ENCODE peak calls at places on chromosomes 5 and 9, in ten cellular contexts. One of them, this sample, is unnamed.

GRCh38 chr5:117487556-117487955 is 912.9 kb upstream of the SEMA6A start:
- DNase-seq in gastrocnemius medialis: no peak
- DNase-seq in heart left ventricle: no peak
- DNase-seq in mucosa of descending colon: no peak
- DNase-seq in cardiac muscle cell: no peak
- DNase-seq in BE2C: no peak
- DNase-seq in brain microvascular endothelial cell: no peak
- DNase-seq in fibroblast of pulmonary artery: no peak
- DNase-seq in astrocyte: no peak
- DNase-seq in H1: no peak
- DNase-seq in this sample: no peak

GRCh38 chr5:3269400-3270169 is 326.0 kb upstream of the IRX1 start:
- DNase-seq in gastrocnemius medialis: no peak
- DNase-seq in heart left ventricle: no peak
- DNase-seq in mucosa of descending colon: no peak
- DNase-seq in cardiac muscle cell: no peak
- DNase-seq in BE2C: no peak
- DNase-seq in brain microvascular endothelial cell: no peak
- DNase-seq in fibroblast of pulmonary artery: no peak
- DNase-seq in astrocyte: no peak
- DNase-seq in H1: no peak
- DNase-seq in this sample: no peak

GRCh38 chr5:78649220-78649700 is 688 bp upstream of the LHFPL2 start:
- DNase-seq in gastrocnemius medialis: no peak
- DNase-seq in heart left ventricle: no peak
- DNase-seq in mucosa of descending colon: no peak
- DNase-seq in cardiac muscle cell: peak
- DNase-seq in BE2C: no peak
- DNase-seq in brain microvascular endothelial cell: peak
- DNase-seq in fibroblast of pulmonary artery: no peak
- DNase-seq in astrocyte: no peak
- DNase-seq in H1: no peak
- DNase-seq in this sample: no peak

GRCh38 chr5:44542470-44542869 is 153.2 kb upstream of the FGF10 start:
- DNase-seq in gastrocnemius medialis: no peak
- DNase-seq in heart left ventricle: no peak
- DNase-seq in mucosa of descending colon: no peak
- DNase-seq in cardiac muscle cell: no peak
- DNase-seq in BE2C: no peak
- DNase-seq in brain microvascular endothelial cell: no peak
- DNase-seq in fibroblast of pulmonary artery: no peak
- DNase-seq in astrocyte: peak
- DNase-seq in H1: no peak
- DNase-seq in this sample: no peak

GRCh38 chr9:94920439-94920951 is 194.0 kb downstream of the AOPEP start:
- DNase-seq in gastrocnemius medialis: peak
- DNase-seq in heart left ventricle: peak
- DNase-seq in mucosa of descending colon: peak
- DNase-seq in cardiac muscle cell: peak
- DNase-seq in BE2C: peak
- DNase-seq in brain microvascular endothelial cell: no peak
- DNase-seq in fibroblast of pulmonary artery: peak
- DNase-seq in astrocyte: peak
- DNase-seq in H1: no peak
- DNase-seq in this sample: no peak

GRCh38 chr9:94813379-94813778 is 86.9 kb downstream of the AOPEP start:
- DNase-seq in gastrocnemius medialis: no peak
- DNase-seq in heart left ventricle: no peak
- DNase-seq in mucosa of descending colon: no peak
- DNase-seq in cardiac muscle cell: no peak
- DNase-seq in BE2C: no peak
- DNase-seq in brain microvascular endothelial cell: no peak
- DNase-seq in fibroblast of pulmonary artery: peak
- DNase-seq in astrocyte: peak
- DNase-seq in H1: no peak
- DNase-seq in this sample: no peak

GRCh38 chr9:126393876-126394275 is 67.2 kb downstream of the MVB12B start:
- DNase-seq in gastrocnemius medialis: no peak
- DNase-seq in heart left ventricle: no peak
- DNase-seq in mucosa of descending colon: no peak
- DNase-seq in cardiac muscle cell: no peak
- DNase-seq in BE2C: no peak
- DNase-seq in brain microvascular endothelial cell: no peak
- DNase-seq in fibroblast of pulmonary artery: no peak
- DNase-seq in astrocyte: peak
- DNase-seq in H1: no peak
- DNase-seq in this sample: no peak

GRCh38 chr9:97900738-97901565 is 21.3 kb downstream of the TRMO start:
- DNase-seq in gastrocnemius medialis: no peak
- DNase-seq in heart left ventricle: no peak
- DNase-seq in mucosa of descending colon: no peak
- DNase-seq in cardiac muscle cell: peak
- DNase-seq in BE2C: peak
- DNase-seq in brain microvascular endothelial cell: peak
- DNase-seq in fibroblast of pulmonary artery: peak
- DNase-seq in astrocyte: peak
- DNase-seq in H1: no peak
- DNase-seq in this sample: peak

GRCh38 chr9:2418619-2419018 is 203.0 kb upstream of the VLDLR start:
- DNase-seq in gastrocnemius medialis: no peak
- DNase-seq in heart left ventricle: no peak
- DNase-seq in mucosa of descending colon: no peak
- DNase-seq in cardiac muscle cell: peak
- DNase-seq in BE2C: no peak
- DNase-seq in brain microvascular endothelial cell: peak
- DNase-seq in fibroblast of pulmonary artery: peak
- DNase-seq in astrocyte: peak
- DNase-seq in H1: no peak
- DNase-seq in this sample: peak

GRCh38 chr5:139481580-139482049 is 943 bp downstream of the STING1 start:
- DNase-seq in gastrocnemius medialis: no peak
- DNase-seq in heart left ventricle: peak
- DNase-seq in mucosa of descending colon: no peak
- DNase-seq in cardiac muscle cell: peak
- DNase-seq in BE2C: no peak
- DNase-seq in brain microvascular endothelial cell: no peak
- DNase-seq in fibroblast of pulmonary artery: peak
- DNase-seq in astrocyte: no peak
- DNase-seq in H1: no peak
- DNase-seq in this sample: no peak

GRCh38 chr5:73311291-73312110 is 137.1 kb downstream of the FOXD1 start:
- DNase-seq in gastrocnemius medialis: peak
- DNase-seq in heart left ventricle: peak
- DNase-seq in mucosa of descending colon: no peak
- DNase-seq in cardiac muscle cell: peak
- DNase-seq in BE2C: peak
- DNase-seq in brain microvascular endothelial cell: peak
- DNase-seq in fibroblast of pulmonary artery: peak
- DNase-seq in astrocyte: peak
- DNase-seq in H1: peak
- DNase-seq in this sample: no peak

GRCh38 chr5:59380350-59380951 is 513.1 kb downstream of the PDE4D start:
- DNase-seq in gastrocnemius medialis: no peak
- DNase-seq in heart left ventricle: no peak
- DNase-seq in mucosa of descending colon: no peak
- DNase-seq in cardiac muscle cell: peak
- DNase-seq in BE2C: no peak
- DNase-seq in brain microvascular endothelial cell: peak
- DNase-seq in fibroblast of pulmonary artery: peak
- DNase-seq in astrocyte: peak
- DNase-seq in H1: no peak
- DNase-seq in this sample: peak

GRCh38 chr5:38473008-38473407 is 83.4 kb downstream of the LIFR start:
- DNase-seq in gastrocnemius medialis: no peak
- DNase-seq in heart left ventricle: peak
- DNase-seq in mucosa of descending colon: no peak
- DNase-seq in cardiac muscle cell: no peak
- DNase-seq in BE2C: no peak
- DNase-seq in brain microvascular endothelial cell: no peak
- DNase-seq in fibroblast of pulmonary artery: no peak
- DNase-seq in astrocyte: no peak
- DNase-seq in H1: no peak
- DNase-seq in this sample: no peak

GRCh38 chr5:42591026-42591425 is 165.6 kb upstream of the CCDC152 start:
- DNase-seq in gastrocnemius medialis: peak
- DNase-seq in heart left ventricle: peak
- DNase-seq in mucosa of descending colon: no peak
- DNase-seq in cardiac muscle cell: peak
- DNase-seq in BE2C: no peak
- DNase-seq in brain microvascular endothelial cell: no peak
- DNase-seq in fibroblast of pulmonary artery: peak
- DNase-seq in astrocyte: no peak
- DNase-seq in H1: no peak
- DNase-seq in this sample: no peak

GRCh38 chr5:90421136-90421535 is 11.6 kb upstream of the CETN3 start:
- DNase-seq in gastrocnemius medialis: no peak
- DNase-seq in heart left ventricle: no peak
- DNase-seq in mucosa of descending colon: no peak
- DNase-seq in cardiac muscle cell: peak
- DNase-seq in BE2C: peak
- DNase-seq in brain microvascular endothelial cell: no peak
- DNase-seq in fibroblast of pulmonary artery: peak
- DNase-seq in astrocyte: no peak
- DNase-seq in H1: no peak
- DNase-seq in this sample: no peak

DNA sequence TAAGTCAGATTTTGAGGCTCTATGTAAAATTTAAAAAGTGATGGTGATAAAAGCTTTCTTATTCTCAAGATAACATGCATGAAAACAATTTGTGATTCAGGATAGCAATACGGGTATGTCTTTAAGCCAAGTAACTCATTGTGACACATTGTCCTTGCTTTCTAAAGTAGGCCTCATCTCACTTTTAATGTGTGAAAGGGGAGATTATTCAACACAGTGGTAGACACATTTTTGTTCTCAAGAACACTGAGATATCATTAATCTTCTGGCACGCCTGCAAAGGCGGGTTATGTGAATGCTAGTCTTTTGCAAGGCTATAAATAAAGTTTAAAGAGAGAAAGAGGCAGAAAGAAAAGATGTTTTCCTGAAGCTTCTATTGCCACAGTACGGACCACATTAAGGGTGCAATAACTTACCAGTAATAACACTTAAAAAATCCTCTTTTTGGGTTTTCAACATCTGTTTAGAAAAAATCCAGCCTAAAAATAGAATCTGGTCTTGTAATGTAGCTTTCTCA is 181.8 kb upstream of the MEF2C start:
- DNase-seq in gastrocnemius medialis: no peak
- DNase-seq in heart left ventricle: no peak
- DNase-seq in mucosa of descending colon: no peak
- DNase-seq in cardiac muscle cell: peak
- DNase-seq in BE2C: no peak
- DNase-seq in brain microvascular endothelial cell: no peak
- DNase-seq in fibroblast of pulmonary artery: no peak
- DNase-seq in astrocyte: peak
- DNase-seq in H1: no peak
- DNase-seq in this sample: no peak
- H3K4me3 ChIP-seq in gastrocnemius medialis: no peak
- H3K4me3 ChIP-seq in heart left ventricle: no peak
- H3K4me3 ChIP-seq in mucosa of descending colon: no peak
- H3K4me3 ChIP-seq in cardiac muscle cell: no peak
- H3K4me3 ChIP-seq in BE2C: no peak
- H3K4me3 ChIP-seq in brain microvascular endothelial cell: no peak
- H3K4me3 ChIP-seq in fibroblast of pulmonary artery: no peak
- H3K4me3 ChIP-seq in astrocyte: no peak
- H3K4me3 ChIP-seq in H1: no peak
- H3K4me3 ChIP-seq in this sample: no peak

GRCh38 chr5:77086611-77087483 is at the start of gene ZBED3:
- DNase-seq in gastrocnemius medialis: peak
- DNase-seq in heart left ventricle: peak
- DNase-seq in mucosa of descending colon: peak
- DNase-seq in cardiac muscle cell: peak
- DNase-seq in BE2C: peak
- DNase-seq in brain microvascular endothelial cell: peak
- DNase-seq in fibroblast of pulmonary artery: peak
- DNase-seq in astrocyte: peak
- DNase-seq in H1: peak
- DNase-seq in this sample: peak
- TF ChIP-seq CTCF in gastrocnemius medialis: peak
- TF ChIP-seq CTCF in heart left ventricle: no peak
- TF ChIP-seq CTCF in mucosa of descending colon: no peak
- TF ChIP-seq CTCF in cardiac muscle cell: peak
- TF ChIP-seq CTCF in BE2C: peak
- TF ChIP-seq CTCF in brain microvascular endothelial cell: peak
- TF ChIP-seq CTCF in fibroblast of pulmonary artery: peak
- TF ChIP-seq CTCF in astrocyte: no peak
- TF ChIP-seq CTCF in H1: peak
- TF ChIP-seq CTCF in this sample: peak

DNA sequence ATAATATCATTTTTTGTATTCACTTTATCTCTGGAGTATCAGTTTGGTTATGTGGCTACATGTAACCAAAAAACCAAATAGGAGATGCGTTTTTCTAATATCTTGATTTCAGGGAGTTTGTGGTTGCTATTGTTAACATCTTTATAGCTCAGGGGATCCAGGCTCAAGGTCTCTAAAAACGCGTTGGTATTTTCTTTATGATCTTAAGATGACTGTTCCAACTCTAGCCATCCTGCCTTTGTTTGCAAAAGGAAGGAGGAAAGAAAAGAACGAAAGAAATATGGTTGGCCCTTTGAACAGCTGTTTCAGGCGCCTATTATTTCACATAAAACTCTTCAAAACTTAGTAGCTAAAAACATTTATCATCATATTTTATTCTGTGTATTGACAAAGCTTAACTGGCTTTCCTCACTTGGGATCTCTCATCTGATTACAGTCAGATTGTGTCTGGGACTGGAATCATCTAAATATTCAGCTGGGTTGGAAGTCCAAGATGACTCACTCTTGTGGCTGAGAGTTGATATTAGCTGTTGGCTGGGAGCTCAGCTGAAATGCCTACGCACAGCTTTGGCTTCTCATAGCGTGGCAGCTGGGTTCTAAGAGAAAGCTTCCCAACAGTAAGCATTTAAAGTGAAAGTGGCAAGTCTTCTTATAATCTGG is 60.1 kb downstream of the FAM174A start:
- DNase-seq in gastrocnemius medialis: peak
- DNase-seq in heart left ventricle: peak
- DNase-seq in mucosa of descending colon: no peak
- DNase-seq in cardiac muscle cell: peak
- DNase-seq in BE2C: no peak
- DNase-seq in brain microvascular endothelial cell: peak
- DNase-seq in fibroblast of pulmonary artery: peak
- DNase-seq in astrocyte: peak
- DNase-seq in H1: no peak
- DNase-seq in this sample: no peak
- H3K4me3 ChIP-seq in gastrocnemius medialis: no peak
- H3K4me3 ChIP-seq in heart left ventricle: no peak
- H3K4me3 ChIP-seq in mucosa of descending colon: no peak
- H3K4me3 ChIP-seq in cardiac muscle cell: no peak
- H3K4me3 ChIP-seq in BE2C: no peak
- H3K4me3 ChIP-seq in brain microvascular endothelial cell: peak
- H3K4me3 ChIP-seq in fibroblast of pulmonary artery: peak
- H3K4me3 ChIP-seq in astrocyte: peak
- H3K4me3 ChIP-seq in H1: no peak
- H3K4me3 ChIP-seq in this sample: no peak

GRCh38 chr9:96875460-96876142 is 21.3 kb upstream of the ZNF782 start:
- DNase-seq in gastrocnemius medialis: peak
- DNase-seq in heart left ventricle: peak
- DNase-seq in mucosa of descending colon: peak
- DNase-seq in cardiac muscle cell: peak
- DNase-seq in BE2C: peak
- DNase-seq in brain microvascular endothelial cell: peak
- DNase-seq in fibroblast of pulmonary artery: peak
- DNase-seq in astrocyte: peak
- DNase-seq in H1: peak
- DNase-seq in this sample: peak
- TF ChIP-seq CTCF in gastrocnemius medialis: peak
- TF ChIP-seq CTCF in heart left ventricle: no peak
- TF ChIP-seq CTCF in mucosa of descending colon: no peak
- TF ChIP-seq CTCF in cardiac muscle cell: peak
- TF ChIP-seq CTCF in BE2C: peak
- TF ChIP-seq CTCF in brain microvascular endothelial cell: peak
- TF ChIP-seq CTCF in fibroblast of pulmonary artery: peak
- TF ChIP-seq CTCF in astrocyte: peak
- TF ChIP-seq CTCF in H1: peak
- TF ChIP-seq CTCF in this sample: peak